ENCODE peak calls at places on chromosomes 1 and 21, in seven cellular contexts. T is pancreas, Q is GM10248, V is GM06990, E is body of pancreas, L is GM20000, Y is B cell. X is an unnamed sample.

GRCh38 chr21:44920694-44921604 is at the start of gene ITGB2:
- DNase-seq in T (no peak), Q (peak; percentile 73), V (peak; percentile 72), E (no peak), L (peak; percentile 78), Y (peak; percentile 84), X (peak; percentile 21)

GRCh38 chr1:210264521-210265380 is 32.2 kb downstream of the SERTAD4 start:
- DNase-seq in T (no peak), Q (no peak), V (no peak), E (no peak), L (no peak), Y (no peak), X (no peak)

GRCh38 chr1:43530483-43531452 is at the start of gene PTPRF:
- DNase-seq in T (peak; percentile 79), Q (peak; percentile 47), V (peak; percentile 19), E (peak; percentile 81), L (peak; percentile 70), Y (peak; percentile 62), X (peak; percentile 74)

GRCh38 chr1:174746024-174746808 is 253.5 kb upstream of the CACYBP start:
- DNase-seq in T (no peak), Q (no peak), V (no peak), E (no peak), L (no peak), Y (no peak), X (no peak)

GRCh38 chr1:219362702-219363101 is 189.0 kb downstream of the LYPLAL1 start:
- DNase-seq in T (no peak), Q (no peak), V (no peak), E (no peak), L (no peak), Y (no peak), X (no peak)

GRCh38 chr1:59014827-59015226 is 231.0 kb upstream of the JUN start:
- DNase-seq in T (no peak), Q (no peak), V (no peak), E (no peak), L (no peak), Y (no peak), X (no peak)

GRCh38 chr21:28099296-28099695 is 893.4 kb downstream of the LTN1 start:
- DNase-seq in T (no peak), Q (no peak), V (no peak), E (peak; percentile 55), L (no peak), Y (no peak), X (no peak)

GRCh38 chr1:204634260-204634910 is 51.2 kb downstream of the LRRN2 start:
- DNase-seq in T (no peak), Q (no peak), V (no peak), E (no peak), L (no peak), Y (no peak), X (no peak)

GRCh38 chr1:19468397-19468956 is 16.9 kb downstream of the CAPZB start:
- DNase-seq in T (no peak), Q (no peak), V (no peak), E (peak; percentile 30), L (no peak), Y (peak; percentile 76), X (no peak)

GRCh38 chr1:150966011-150966410 is 8.6 kb downstream of the CERS2 start:
- DNase-seq in T (no peak), Q (no peak), V (no peak), E (no peak), L (no peak), Y (no peak), X (no peak)

GRCh38 chr1:22889213-22889827 is 83.3 kb downstream of the LACTBL1 start:
- DNase-seq in T (peak; percentile 21), Q (peak; percentile 58), V (no peak), E (peak; percentile 16), L (peak; percentile 60), Y (no peak), X (no peak)

GRCh38 chr1:9792156-9793042 is 31.4 kb downstream of the CLSTN1 start:
- DNase-seq in T (peak; percentile 48), Q (no peak), V (no peak), E (peak; percentile 62), L (no peak), Y (no peak), X (peak; percentile 53)

GRCh38 chr1:201491896-201492511 is 14.9 kb downstream of the CSRP1 start:
- DNase-seq in T (no peak), Q (no peak), V (no peak), E (no peak), L (no peak), Y (no peak), X (no peak)

DNA sequence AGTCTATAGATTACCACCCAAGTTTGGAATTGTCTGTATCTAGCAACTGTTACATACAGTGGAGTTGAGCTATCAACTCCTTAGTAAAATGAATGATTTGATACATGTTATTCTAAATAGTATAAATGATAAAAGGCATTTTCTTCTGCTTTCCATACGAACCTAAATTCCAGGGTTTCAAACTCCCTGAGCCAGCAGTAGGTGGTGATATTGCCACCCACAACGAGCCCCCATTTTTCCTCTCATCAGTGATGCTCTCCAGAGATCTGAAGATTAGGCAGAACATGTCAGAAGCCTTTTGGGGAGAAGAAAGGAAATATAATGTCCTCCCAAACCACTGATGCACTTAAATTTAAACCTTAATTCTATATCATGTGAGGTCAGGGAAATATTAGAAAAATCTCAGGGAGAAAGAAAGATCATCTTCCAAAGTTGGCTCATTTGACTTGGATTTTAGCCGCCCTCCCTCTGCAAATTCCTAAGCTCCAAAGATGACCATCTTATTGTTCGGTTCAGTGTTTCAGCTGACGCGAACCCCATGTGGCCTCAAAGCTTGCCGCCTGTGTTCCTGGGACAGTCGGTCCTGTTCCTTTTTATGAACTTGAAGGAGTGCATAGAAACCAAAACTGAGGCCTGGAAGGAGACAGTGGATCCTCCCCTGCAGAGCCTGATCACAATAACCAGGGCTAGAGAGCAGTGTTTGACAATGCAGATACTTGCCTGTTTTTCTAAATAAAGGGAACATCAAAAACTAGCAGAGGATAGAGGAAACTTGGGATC is 2.3 kb downstream of the EVA1C start:
- DNase-seq in T (no peak), Q (no peak), V (no peak), E (no peak), L (no peak), Y (no peak), X (no peak)
- TF ChIP-seq CTCF in T (no peak), Q (no peak), V (no peak), E (no peak), L (no peak), Y (no peak), X (peak; percentile 15)

GRCh38 chr1:214977133-214977532 is 105.4 kb upstream of the KCNK2 start:
- DNase-seq in T (no peak), Q (no peak), V (no peak), E (no peak), L (no peak), Y (no peak), X (no peak)
- TF ChIP-seq CTCF in T (no peak), Q (no peak), V (no peak), E (no peak), L (no peak), Y (no peak), X (no peak)

DNA sequence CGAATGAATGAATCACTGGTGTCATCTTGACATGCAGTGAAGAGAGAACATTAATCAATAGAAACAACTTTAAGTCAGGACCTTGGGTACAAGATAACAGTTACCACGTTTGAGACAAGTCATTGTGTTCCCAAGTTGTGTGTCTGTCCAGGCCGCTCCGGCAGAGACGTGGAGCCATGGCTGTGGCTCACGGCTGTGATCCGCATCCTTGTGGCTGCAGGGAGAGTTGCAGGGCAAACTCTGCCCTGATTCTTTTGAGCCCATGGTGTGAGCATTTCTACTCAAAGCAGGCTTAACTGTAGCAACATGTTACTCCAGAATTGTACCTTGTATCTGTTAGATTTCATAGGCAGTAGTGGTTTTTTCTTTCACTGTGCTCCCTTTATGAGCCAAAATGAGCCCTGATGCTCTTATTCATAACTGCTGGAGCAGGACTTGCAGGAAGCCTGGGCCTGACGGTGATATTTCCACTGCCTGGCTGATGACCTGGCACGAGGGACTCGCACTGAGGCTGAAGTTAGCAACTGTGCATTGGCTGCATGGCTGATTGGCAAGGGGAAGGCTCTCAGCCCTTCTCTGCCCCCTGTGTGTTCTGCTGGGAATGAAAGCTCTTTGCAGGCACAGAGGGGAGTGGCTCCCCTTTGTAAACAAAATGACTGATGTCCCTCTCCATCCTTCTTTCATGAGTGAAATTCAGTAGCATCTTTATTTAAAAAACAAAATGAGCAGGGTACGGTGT is 465.3 kb downstream of the AJAP1 start:
- DNase-seq in T (no peak), Q (no peak), V (no peak), E (peak; percentile 37), L (no peak), Y (no peak), X (peak; percentile 24)
- TF ChIP-seq CTCF in T (no peak), Q (no peak), V (no peak), E (no peak), L (no peak), Y (no peak), X (peak; percentile 18)

DNA sequence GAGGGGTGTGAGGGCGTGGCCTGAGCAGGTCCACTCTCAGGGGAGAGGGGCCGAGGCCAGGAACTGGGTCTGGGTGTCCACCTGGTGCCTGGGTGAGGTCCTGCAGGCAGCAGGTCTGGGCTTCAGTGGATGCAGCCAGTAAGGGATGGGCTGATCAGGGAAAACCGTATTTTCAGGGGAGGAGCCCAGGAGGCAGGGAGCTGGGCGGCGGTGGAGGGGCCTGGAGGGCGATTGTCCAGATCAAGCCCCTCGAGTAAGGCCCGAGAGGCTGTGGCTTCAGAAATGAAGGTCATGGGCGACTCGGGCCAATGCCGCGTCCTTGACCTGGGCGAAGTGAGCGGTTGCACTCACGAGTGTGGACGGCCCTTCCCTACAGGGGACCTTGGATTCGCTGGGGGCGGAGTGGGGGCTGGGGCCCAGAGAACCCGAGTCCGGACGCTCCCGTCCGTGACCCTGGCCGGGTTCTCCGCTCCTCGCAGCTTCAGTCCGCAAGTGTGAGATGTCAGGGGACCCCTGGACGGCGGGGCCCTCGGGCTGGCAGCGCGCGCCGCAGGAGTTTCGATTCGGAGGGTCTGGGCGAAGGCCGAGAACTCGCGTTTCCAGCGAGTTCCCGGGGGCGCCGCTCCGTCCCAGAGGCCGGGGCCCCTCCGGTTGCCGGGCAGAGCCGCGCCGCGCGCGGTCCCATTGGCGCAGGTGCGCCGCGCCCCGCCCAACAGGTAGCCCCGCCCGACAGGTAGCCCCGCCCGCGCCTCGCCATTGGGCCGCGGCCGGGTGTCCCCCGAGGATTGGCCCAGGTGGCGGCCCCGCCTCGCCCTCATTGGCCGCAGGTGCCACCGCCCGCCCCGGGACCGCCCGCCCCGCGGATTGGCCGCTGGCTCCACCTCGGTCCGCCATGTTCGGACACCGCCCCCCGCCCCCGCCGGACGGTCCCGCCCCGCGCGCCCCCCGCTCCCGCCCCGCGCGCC is at the start of gene PRKCZ:
- DNase-seq in T (peak; percentile 97), Q (peak; percentile 83), V (peak; percentile 91), E (peak; percentile 97), L (peak; percentile 89), Y (peak; percentile 97), X (peak; percentile 63)
- TF ChIP-seq CTCF in T (no peak), Q (no peak), V (no peak), E (peak; percentile 10), L (no peak), Y (no peak), X (peak; percentile 51)

DNA sequence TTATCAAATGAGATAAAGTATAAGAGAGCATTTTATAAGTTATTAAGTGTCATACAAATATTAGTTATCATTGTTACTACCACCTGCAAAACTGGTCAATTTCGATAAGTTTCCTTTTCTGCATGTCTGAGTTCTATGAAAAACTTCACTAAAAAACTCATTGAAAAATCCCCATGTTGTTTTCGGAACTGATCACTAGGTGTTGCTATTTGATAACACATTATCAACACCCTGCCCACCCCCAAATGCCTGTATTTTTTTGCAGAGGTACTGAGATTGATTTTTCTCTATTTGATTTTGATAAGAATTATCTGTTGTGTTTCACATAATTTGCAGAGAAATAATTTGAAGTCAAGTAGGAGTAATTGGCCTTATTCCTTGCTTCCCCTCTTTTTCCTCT is 22.1 kb upstream of the DISP1 start:
- DNase-seq in T (no peak), Q (peak; percentile 22), V (no peak), E (peak; percentile 18), L (peak; percentile 17), Y (peak; percentile 46), X (no peak)
- TF ChIP-seq CTCF in T (no peak), Q (peak; percentile 20), V (peak; percentile 47), E (peak; percentile 24), L (no peak), Y (peak; percentile 69), X (peak; percentile 39)